ENCODE peak calls at places on chromosomes 1 and 21, in ten cellular contexts. S is Panc1, K is psoas muscle, N is neural progenitor cell, D is lower lobe of right lung, R is A549, X is IMR-90, J is esophagus squamous epithelium, L is upper lobe of left lung, W is transverse colon. A is an unnamed sample. For H3K4me1, the result is how much of the 10 kb centered on the place peaks cover.

GRCh38 chr1:60102691-60103090 is 29.1 kb upstream of the C1orf87 start:
- DNase-seq in K (no peak), X (no peak), N (no peak), J (no peak), L (no peak), R (no peak), W (no peak), D (no peak), S (no peak), A (no peak)

GRCh38 chr1:31523769-31524168 is 52.5 kb upstream of the TINAGL1 start:
- DNase-seq in D (peak), W (peak), R (no peak), S (no peak), K (peak), N (no peak), J (no peak), L (peak), X (no peak), A (peak)

GRCh38 chr1:9840176-9840575 is 16.4 kb upstream of the CLSTN1 start:
- DNase-seq in J (no peak), N (no peak), K (no peak), R (no peak), W (no peak), S (no peak), L (no peak), X (no peak), D (peak), A (peak)

GRCh38 chr1:41898191-41898713 is 20.5 kb downstream of the HIVEP3 start:
- DNase-seq in D (no peak), L (peak), W (peak), J (no peak), N (no peak), X (peak), S (no peak), K (no peak), R (peak), A (no peak)

GRCh38 chr1:245262876-245263625 is 108.3 kb downstream of the KIF26B start:
- DNase-seq in R (no peak), K (no peak), N (no peak), S (no peak), J (no peak), X (no peak), W (no peak), D (no peak), L (no peak), A (no peak)

GRCh38 chr21:25670726-25671125 is 31.7 kb downstream of the JAM2 start:
- DNase-seq in L (no peak), D (no peak), J (no peak), S (no peak), K (no peak), R (no peak), X (peak), N (no peak), W (no peak), A (no peak)

GRCh38 chr21:23016617-23017016 is 2018.4 kb downstream of the NCAM2 start:
- DNase-seq in W (no peak), X (no peak), L (no peak), D (no peak), K (no peak), R (peak), S (peak), N (peak), J (no peak), A (no peak)

GRCh38 chr21:44051462-44051941 is 39.4 kb downstream of the TRAPPC10 start:
- DNase-seq in S (no peak), N (no peak), D (no peak), R (no peak), J (no peak), K (peak), X (peak), W (no peak), L (no peak), A (no peak)

GRCh38 chr1:244712669-244713068 is 59.7 kb downstream of the DESI2 start:
- DNase-seq in D (no peak), N (no peak), X (no peak), W (no peak), R (no peak), K (no peak), L (no peak), S (no peak), J (no peak), A (no peak)

GRCh38 chr21:44892095-44892494 is 18.6 kb upstream of the PTTG1IP start:
- DNase-seq in W (no peak), R (no peak), S (no peak), K (no peak), L (no peak), X (no peak), J (no peak), D (peak), N (peak), A (no peak)

GRCh38 chr1:24920155-24920925 is 9.7 kb downstream of the RUNX3 start:
- DNase-seq in K (peak), S (no peak), J (no peak), W (no peak), N (no peak), X (peak), D (no peak), R (no peak), L (no peak), A (peak)

DNA sequence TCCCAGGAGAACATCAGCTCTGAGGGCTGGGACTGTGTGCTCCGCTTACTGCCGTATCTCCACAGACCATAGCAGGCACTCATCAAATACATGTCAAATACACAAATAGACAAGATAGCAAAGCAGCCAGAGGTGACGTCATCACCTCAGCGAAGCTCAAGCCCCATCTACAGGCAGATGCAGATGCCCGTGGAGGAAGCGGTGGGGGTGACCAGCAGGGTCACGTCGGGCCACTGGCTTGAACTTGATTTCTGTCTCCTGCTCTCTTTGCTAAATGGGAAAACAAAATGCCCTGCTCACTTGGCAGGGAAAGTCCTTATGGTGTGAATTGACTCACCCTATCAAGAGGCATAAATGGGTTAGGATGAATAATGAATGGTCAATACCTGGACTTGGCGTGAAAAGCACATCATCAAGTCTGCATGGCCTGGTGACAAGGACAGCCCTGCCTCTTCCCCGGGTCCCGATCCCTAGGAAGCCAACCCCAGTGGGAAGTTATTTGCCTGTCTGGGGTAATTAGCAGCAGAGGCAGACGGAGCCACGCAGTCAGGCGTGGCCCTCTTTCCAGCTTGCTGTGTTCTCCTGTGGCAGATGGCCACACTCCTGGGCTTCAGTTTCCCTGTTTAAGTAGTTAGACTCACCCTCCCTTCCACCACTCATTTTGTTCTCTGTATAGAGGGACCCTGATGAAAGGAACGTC is 536.0 kb downstream of the NPHP4 start:
- DNase-seq in D (no peak), X (no peak), J (no peak), W (no peak), R (no peak), L (no peak), S (no peak), K (no peak), N (no peak), A (no peak)
- H3K4me1 ChIP-seq in D (under half), X (under half), J (under half), W (under half), R (under half), L (under half), S (under half), K (under half), N (under half), A (under half)

DNA sequence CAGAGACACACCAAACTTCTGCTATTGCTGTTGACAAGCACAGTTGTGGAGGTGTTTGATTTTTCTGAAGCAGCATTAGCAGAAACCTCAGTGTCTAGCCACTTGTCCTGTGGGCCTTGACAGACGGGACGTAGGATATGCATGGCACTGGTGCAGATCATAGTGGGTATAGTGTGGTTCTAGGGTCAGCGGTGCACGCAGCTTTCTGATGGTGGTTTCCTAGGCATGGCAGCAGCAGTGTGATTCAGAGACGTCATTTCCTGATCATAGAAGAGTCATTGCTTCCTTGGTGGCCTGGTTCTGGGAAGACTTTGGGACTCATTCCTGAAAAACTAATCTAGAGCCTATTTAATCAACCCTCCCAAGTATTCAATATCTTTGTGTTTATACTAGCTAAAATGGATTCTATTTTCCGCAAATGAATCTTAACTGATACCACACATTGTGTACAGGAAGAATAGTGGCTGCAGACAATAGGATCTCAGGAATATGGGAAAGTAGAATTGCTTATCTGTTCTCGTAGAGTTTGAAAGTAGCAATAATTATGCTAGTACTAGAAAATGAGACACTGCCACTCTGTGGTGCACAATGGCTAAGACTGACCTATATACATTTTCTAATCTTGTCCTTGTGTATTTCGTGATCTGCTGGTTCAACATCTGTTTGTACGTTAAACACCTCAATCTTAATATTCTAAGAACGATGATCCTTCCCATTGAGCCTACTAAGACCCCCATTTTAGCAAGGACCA is 2.8 kb upstream of the USP1 start:
- DNase-seq in D (no peak), W (no peak), K (no peak), J (no peak), X (no peak), S (no peak), R (no peak), N (no peak), L (no peak), A (no peak)
- TF ChIP-seq CTCF in D (no peak), W (no peak), K (no peak), J (no peak), X (no peak), S (no peak), R (no peak), N (peak), L (no peak), A (no peak)

GRCh38 chr1:220077887-220078286 is 11.7 kb downstream of the BPNT1 start:
- DNase-seq in L (no peak), R (no peak), X (no peak), S (no peak), J (no peak), N (no peak), W (no peak), D (no peak), K (no peak), A (no peak)
- H3K27ac ChIP-seq in L (no peak), R (no peak), X (no peak), S (no peak), J (no peak), N (no peak), W (no peak), D (no peak), K (no peak), A (no peak)

DNA sequence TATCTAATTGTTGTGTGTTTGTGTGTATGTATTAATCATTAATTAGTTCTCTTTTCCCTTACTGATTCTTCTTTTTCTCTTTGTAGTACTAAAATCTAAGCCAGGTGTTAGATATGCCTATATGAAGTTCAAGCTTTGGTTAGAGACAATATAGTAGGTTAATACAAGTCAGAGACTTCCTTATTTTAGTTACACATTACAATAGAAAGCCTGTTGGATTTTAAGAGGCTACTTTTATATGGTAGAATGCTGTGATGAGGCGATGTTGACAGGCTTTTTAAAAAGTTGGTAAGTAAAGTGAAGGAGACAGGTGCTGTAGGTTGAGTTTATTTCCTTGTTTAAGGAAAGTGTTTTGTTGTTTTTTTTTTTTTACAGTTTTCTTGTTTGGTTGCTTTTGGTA is 45.9 kb downstream of the ADGRL2 start:
- DNase-seq in J (no peak), R (no peak), S (no peak), N (no peak), L (no peak), X (no peak), W (no peak), D (no peak), K (no peak), A (no peak)
- H3K4me1 ChIP-seq in J (under half), R (under half), S (under half), N (half or more), L (under half), X (under half), W (under half), D (under half), K (under half), A (under half)

GRCh38 chr1:230569201-230569600 is 73.1 kb upstream of the COG2 start:
- DNase-seq in W (no peak), S (no peak), J (no peak), X (no peak), D (no peak), R (no peak), N (no peak), K (no peak), L (no peak), A (no peak)

GRCh38 chr1:230566481-230566880 is 75.8 kb upstream of the COG2 start:
- DNase-seq in L (no peak), D (no peak), S (no peak), J (no peak), K (no peak), R (no peak), X (no peak), W (no peak), N (no peak), A (no peak)

GRCh38 chr1:230570724-230571390 is 71.4 kb upstream of the COG2 start:
- DNase-seq in K (no peak), W (peak), L (no peak), N (no peak), J (no peak), S (no peak), R (no peak), X (no peak), D (no peak), A (no peak)

GRCh38 chr1:230568676-230569075 is 73.6 kb upstream of the COG2 start:
- DNase-seq in S (no peak), D (no peak), R (no peak), W (no peak), L (no peak), X (no peak), K (no peak), N (no peak), J (no peak), A (no peak)

GRCh38 chr1:230568008-230568407 is 74.3 kb upstream of the COG2 start:
- DNase-seq in S (no peak), W (peak), L (no peak), R (peak), K (no peak), X (peak), D (no peak), N (no peak), J (no peak), A (no peak)
- TF ChIP-seq CTCF in S (peak), W (peak), L (no peak), R (no peak), K (no peak), X (no peak), D (no peak), N (peak), J (peak), A (no peak)

DNA sequence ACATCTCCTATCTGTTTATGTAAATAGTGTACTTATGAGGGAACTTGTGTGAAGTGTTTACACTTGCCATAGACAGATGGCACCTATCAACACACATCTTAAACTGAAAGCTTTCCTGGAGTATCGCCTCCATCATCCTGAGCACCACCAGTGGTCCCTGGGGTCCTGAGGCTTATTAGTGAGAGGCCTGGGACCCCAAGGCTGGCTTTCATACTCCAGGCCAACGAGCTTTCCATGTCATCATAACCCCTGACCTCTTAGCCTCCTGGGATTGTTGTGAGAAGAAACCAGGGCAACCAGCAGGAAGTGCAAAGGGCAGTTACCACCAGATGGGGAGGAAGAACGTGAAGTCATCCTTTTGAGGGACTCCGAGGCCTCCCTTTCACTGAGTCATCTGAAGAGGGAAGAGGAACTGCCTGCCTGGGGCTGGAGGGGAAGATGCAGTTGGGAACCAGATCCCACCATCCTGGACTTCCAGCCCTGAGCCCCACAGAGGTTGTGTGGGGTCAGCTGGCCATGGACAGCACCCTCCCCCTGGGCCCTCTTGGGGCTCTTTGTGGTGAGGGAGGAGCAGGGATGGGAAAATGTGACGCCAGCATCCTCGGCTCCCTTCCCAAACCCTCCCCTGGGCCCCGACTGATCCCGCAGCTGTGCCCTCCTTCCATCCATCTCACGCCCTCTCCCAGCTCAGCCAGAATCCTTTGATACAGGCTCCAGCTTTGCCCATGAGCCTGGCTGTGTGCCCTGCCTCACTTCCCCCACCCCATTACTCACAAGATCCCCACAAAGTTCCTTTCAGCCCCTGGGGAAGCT is 5.8 kb downstream of the INKA2 start:
- DNase-seq in R (peak), S (no peak), N (no peak), X (peak), D (peak), L (peak), K (peak), W (peak), J (no peak), A (peak)
- H3K27ac ChIP-seq in R (no peak), S (no peak), N (no peak), X (peak), D (peak), L (peak), K (peak), W (peak), J (peak), A (peak)

DNA sequence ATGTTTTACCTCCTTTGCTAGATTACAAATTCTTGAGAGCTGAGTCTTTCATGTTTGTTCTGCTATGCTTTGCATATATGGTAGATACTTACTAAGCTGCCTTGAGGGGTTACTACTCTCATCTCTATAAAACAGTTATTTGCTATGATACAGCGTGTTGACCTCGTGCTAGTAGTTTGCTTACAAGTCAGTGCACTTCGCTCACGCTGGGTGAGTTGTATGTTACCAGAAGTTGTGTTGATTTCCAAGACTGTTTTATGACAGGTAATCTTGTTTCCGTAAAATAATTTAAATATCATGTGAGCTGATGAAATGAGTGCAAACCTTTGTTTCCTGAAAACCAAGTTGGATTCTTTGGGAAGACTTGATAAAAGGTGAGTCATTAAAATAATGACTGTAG is 7.3 kb downstream of the MRPS6 start:
- DNase-seq in K (no peak), L (no peak), X (no peak), D (no peak), S (no peak), R (no peak), J (no peak), W (peak), N (no peak), A (no peak)
- H3K4me1 ChIP-seq in K (under half), L (half or more), X (under half), D (under half), S (half or more), R (under half), J (under half), W (half or more), N (half or more), A (under half)

GRCh38 chr1:158798531-158798930 is 17.5 kb upstream of the OR6N2 start:
- DNase-seq in R (no peak), L (no peak), X (no peak), D (no peak), K (no peak), J (no peak), W (no peak), N (no peak), S (no peak), A (no peak)
- TF ChIP-seq CTCF in R (no peak), L (no peak), X (peak), D (no peak), K (no peak), J (no peak), W (no peak), N (peak), S (peak), A (no peak)

GRCh38 chr1:116091083-116091482 is 20.1 kb upstream of the MAB21L3 start:
- DNase-seq in L (no peak), S (no peak), N (no peak), R (no peak), J (no peak), K (no peak), D (no peak), W (no peak), X (no peak), A (no peak)

GRCh38 chr1:116096013-116096618 is 15.1 kb upstream of the MAB21L3 start:
- DNase-seq in N (no peak), W (no peak), J (no peak), S (no peak), K (no peak), X (no peak), L (no peak), R (no peak), D (no peak), A (no peak)

GRCh38 chr1:116092752-116093489 is 18.3 kb upstream of the MAB21L3 start:
- DNase-seq in L (no peak), J (no peak), W (no peak), R (no peak), D (no peak), N (no peak), S (no peak), X (no peak), K (no peak), A (no peak)

GRCh38 chr1:116097600-116097999 is 13.6 kb upstream of the MAB21L3 start:
- DNase-seq in N (no peak), S (no peak), X (no peak), L (no peak), K (no peak), J (no peak), W (no peak), D (no peak), R (no peak), A (no peak)

GRCh38 chr1:116095027-116095426 is 16.2 kb upstream of the MAB21L3 start:
- DNase-seq in X (no peak), S (no peak), L (no peak), J (no peak), R (no peak), D (no peak), W (no peak), K (no peak), N (no peak), A (no peak)
- H3K27ac ChIP-seq in X (no peak), S (no peak), L (no peak), J (no peak), R (no peak), D (no peak), W (no peak), K (no peak), N (no peak), A (no peak)